ENCODE peak calls at places on chromosomes 3 and 15, in four cellular contexts. One of them, this sample, is unnamed.

GRCh38 chr3:77348244-77348855 is 308.5 kb downstream of the ROBO2 start:
- DNase-seq in right lobe of liver: no peak
- DNase-seq in sigmoid colon: no peak
- DNase-seq in body of pancreas: no peak
- DNase-seq in this sample: no peak

GRCh38 chr3:13746385-13746784 is 133.5 kb downstream of the WNT7A start:
- DNase-seq in right lobe of liver: no peak
- DNase-seq in body of pancreas: no peak
- DNase-seq in sigmoid colon: no peak
- DNase-seq in this sample: no peak

GRCh38 chr3:117399311-117400068 is 689.9 kb downstream of the TUSC7 start:
- DNase-seq in right lobe of liver: no peak
- DNase-seq in sigmoid colon: no peak
- DNase-seq in body of pancreas: no peak
- DNase-seq in this sample: no peak

GRCh38 chr3:53842436-53843194 is 3.6 kb downstream of the CHDH start:
- DNase-seq in body of pancreas: peak; percentile 94
- DNase-seq in sigmoid colon: no peak
- DNase-seq in right lobe of liver: peak; percentile 84
- DNase-seq in this sample: no peak

GRCh38 chr3:187084580-187084979 is 54.7 kb downstream of the RPL39L start:
- DNase-seq in right lobe of liver: no peak
- DNase-seq in body of pancreas: no peak
- DNase-seq in sigmoid colon: no peak
- DNase-seq in this sample: no peak

GRCh38 chr15:63501256-63502089 is 2.9 kb upstream of the USP3 start:
- DNase-seq in right lobe of liver: peak; percentile 88
- DNase-seq in body of pancreas: peak; percentile 87
- DNase-seq in sigmoid colon: peak; percentile 97
- DNase-seq in this sample: peak; percentile 49

GRCh38 chr15:87681054-87681453 is 575.5 kb downstream of the NTRK3 start:
- DNase-seq in right lobe of liver: no peak
- DNase-seq in sigmoid colon: no peak
- DNase-seq in body of pancreas: no peak
- DNase-seq in this sample: no peak

GRCh38 chr3:34207826-34208225 is 409.4 kb downstream of the PDCD6IP start:
- DNase-seq in sigmoid colon: no peak
- DNase-seq in right lobe of liver: no peak
- DNase-seq in body of pancreas: no peak
- DNase-seq in this sample: no peak

GRCh38 chr3:186588619-186589018 is 18.1 kb downstream of the DNAJB11 start:
- DNase-seq in right lobe of liver: no peak
- DNase-seq in body of pancreas: no peak
- DNase-seq in sigmoid colon: no peak
- DNase-seq in this sample: no peak

GRCh38 chr3:187999821-188000220 is 154.1 kb upstream of the LPP start:
- DNase-seq in body of pancreas: no peak
- DNase-seq in right lobe of liver: no peak
- DNase-seq in sigmoid colon: no peak
- DNase-seq in this sample: no peak

GRCh38 chr15:37046876-37047614 is 53.3 kb downstream of the MEIS2 start:
- DNase-seq in body of pancreas: no peak
- DNase-seq in sigmoid colon: no peak
- DNase-seq in right lobe of liver: no peak
- DNase-seq in this sample: no peak

GRCh38 chr3:44030690-44031344 is 210.9 kb upstream of the TOPAZ1 start:
- DNase-seq in body of pancreas: no peak
- DNase-seq in right lobe of liver: no peak
- DNase-seq in sigmoid colon: no peak
- DNase-seq in this sample: no peak

GRCh38 chr15:90972133-90972532 is 17.4 kb downstream of the RCCD1 start:
- DNase-seq in sigmoid colon: no peak
- DNase-seq in body of pancreas: no peak
- DNase-seq in right lobe of liver: no peak
- DNase-seq in this sample: no peak
- TF ChIP-seq POLR2A in sigmoid colon: no peak
- TF ChIP-seq POLR2A in body of pancreas: no peak
- TF ChIP-seq POLR2A in right lobe of liver: no peak
- TF ChIP-seq POLR2A in this sample: no peak

DNA sequence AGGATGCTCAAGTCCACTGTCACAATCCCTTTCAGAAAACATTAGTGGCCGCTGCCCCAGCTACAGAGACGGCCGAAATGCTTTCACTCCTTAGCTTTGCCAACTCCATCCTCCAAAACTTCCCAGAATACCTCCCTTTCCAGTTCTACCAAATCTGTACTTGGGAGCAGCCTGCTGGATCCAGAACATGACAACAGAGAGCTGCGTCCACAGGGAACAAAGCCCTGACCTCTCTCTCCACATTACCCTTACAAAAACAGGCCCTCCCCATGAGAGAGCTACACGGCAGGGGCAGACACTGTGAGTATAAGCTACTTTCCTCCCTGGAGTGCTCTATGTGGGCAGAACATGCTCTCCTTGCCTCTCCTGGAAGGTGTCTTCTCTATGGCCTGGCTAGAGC is 6.3 kb downstream of the RBM15B start:
- DNase-seq in sigmoid colon: no peak
- DNase-seq in body of pancreas: no peak
- DNase-seq in right lobe of liver: no peak
- DNase-seq in this sample: no peak
- H3K4me1 ChIP-seq in sigmoid colon: peaks cover 23% of the 10 kb centered on the region
- H3K4me1 ChIP-seq in body of pancreas: peaks cover 36% of the 10 kb centered on the region
- H3K4me1 ChIP-seq in right lobe of liver: no peaks in the 10 kb centered on the region
- H3K4me1 ChIP-seq in this sample: peaks cover 25% of the 10 kb centered on the region

DNA sequence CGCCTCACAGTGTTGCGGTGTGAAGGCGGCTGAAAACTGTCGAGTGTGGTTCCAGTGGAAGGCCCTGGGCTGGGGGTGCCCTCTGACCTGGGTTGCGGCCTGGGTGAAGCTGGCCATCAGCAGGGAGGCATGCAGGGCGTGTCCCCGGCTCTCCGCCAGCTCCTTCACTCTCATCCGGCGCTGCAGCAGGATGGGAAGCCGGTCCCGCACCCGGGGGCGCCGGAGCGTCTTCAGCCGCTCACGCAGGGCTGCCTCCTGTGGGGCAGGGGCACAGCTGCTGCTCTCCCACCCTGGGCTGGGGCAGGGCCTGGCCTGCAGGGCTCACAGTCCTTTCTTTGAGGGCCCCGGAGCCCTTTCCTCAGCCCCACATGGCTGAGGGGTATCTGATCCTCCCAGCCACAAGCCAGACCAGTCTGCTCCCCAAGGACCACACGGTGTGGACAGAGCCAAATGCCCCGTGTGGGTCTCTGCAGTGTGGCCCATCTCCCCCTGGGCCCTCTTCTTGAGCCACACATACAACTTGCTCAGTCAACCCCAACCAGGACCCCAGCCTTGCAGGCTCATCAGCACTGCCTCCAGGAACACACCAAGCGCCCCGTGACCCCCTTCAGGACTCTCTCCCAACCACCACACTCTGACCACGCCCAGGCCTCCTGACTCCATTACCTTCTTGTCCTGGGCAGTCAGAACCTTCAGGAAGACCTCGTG is 26.8 kb downstream of the SPTBN5 start:
- DNase-seq in sigmoid colon: no peak
- DNase-seq in right lobe of liver: no peak
- DNase-seq in body of pancreas: no peak
- DNase-seq in this sample: no peak
- TF ChIP-seq POLR2A in sigmoid colon: no peak
- TF ChIP-seq POLR2A in right lobe of liver: no peak
- TF ChIP-seq POLR2A in body of pancreas: no peak
- TF ChIP-seq POLR2A in this sample: no peak

DNA sequence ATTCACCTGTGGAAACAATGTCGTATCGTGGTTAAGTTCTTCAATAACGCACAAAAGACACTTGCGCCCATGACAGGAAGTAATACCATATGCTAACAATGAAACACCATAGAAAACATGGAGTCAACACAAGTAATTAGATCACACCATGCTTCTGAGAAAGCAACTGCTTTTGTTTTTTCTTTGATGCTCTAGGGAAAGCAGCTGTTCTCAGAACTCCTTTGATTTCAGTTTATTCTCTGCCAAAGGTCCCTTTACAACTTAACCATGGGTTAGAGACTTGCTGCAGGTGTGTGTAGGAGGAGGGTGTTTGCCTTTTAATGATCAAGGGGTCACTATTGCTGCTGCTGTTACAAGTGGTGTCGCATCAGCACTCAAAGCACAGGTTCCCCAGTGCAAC is 324.0 kb upstream of the SLCO3A1 start:
- DNase-seq in body of pancreas: no peak
- DNase-seq in right lobe of liver: no peak
- DNase-seq in sigmoid colon: no peak
- DNase-seq in this sample: no peak
- H3K4me1 ChIP-seq in body of pancreas: no peaks in the 10 kb centered on the region
- H3K4me1 ChIP-seq in right lobe of liver: no peaks in the 10 kb centered on the region
- H3K4me1 ChIP-seq in sigmoid colon: no peaks in the 10 kb centered on the region
- H3K4me1 ChIP-seq in this sample: peaks cover 13% of the 10 kb centered on the region

GRCh38 chr15:90264649-90265048 is 823 bp upstream of the NGRN start:
- DNase-seq in body of pancreas: no peak
- DNase-seq in sigmoid colon: no peak
- DNase-seq in right lobe of liver: peak; percentile 38
- DNase-seq in this sample: peak; percentile 60
- TF ChIP-seq POLR2A in body of pancreas: no peak
- TF ChIP-seq POLR2A in sigmoid colon: no peak
- TF ChIP-seq POLR2A in right lobe of liver: peak; percentile 50
- TF ChIP-seq POLR2A in this sample: no peak

GRCh38 chr3:64954995-64955636 is 267.3 kb upstream of the ADAMTS9 start:
- DNase-seq in sigmoid colon: no peak
- DNase-seq in right lobe of liver: no peak
- DNase-seq in body of pancreas: peak; percentile 45
- DNase-seq in this sample: no peak

GRCh38 chr3:64957639-64958038 is 269.8 kb upstream of the ADAMTS9 start:
- DNase-seq in sigmoid colon: no peak
- DNase-seq in right lobe of liver: no peak
- DNase-seq in body of pancreas: no peak
- DNase-seq in this sample: no peak

GRCh38 chr3:64958187-64958586 is 270.4 kb upstream of the ADAMTS9 start:
- DNase-seq in right lobe of liver: no peak
- DNase-seq in sigmoid colon: no peak
- DNase-seq in body of pancreas: no peak
- DNase-seq in this sample: no peak

DNA sequence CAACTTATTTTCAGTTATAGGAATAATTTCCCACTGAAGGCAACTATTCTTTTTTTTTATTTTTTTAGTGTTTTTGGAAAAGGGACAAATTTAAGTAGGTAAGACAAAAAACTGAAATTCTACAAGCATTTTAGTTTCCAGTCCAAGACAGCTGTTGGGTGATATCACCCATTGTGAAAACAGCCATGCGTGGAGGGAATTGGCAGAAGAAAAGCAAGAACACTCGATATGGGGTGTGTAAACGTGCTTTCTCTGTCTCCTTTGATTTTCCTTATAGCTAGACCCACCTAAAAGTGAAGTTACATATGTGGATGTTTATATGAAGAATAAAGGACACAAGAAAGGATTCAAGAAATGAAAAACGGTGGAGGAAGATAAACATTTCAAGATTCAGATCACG is 268.8 kb upstream of the ADAMTS9 start:
- DNase-seq in right lobe of liver: no peak
- DNase-seq in body of pancreas: no peak
- DNase-seq in sigmoid colon: no peak
- DNase-seq in this sample: no peak
- H3K4me1 ChIP-seq in right lobe of liver: no peaks in the 10 kb centered on the region
- H3K4me1 ChIP-seq in body of pancreas: peaks cover 12% of the 10 kb centered on the region
- H3K4me1 ChIP-seq in sigmoid colon: peaks cover 11% of the 10 kb centered on the region
- H3K4me1 ChIP-seq in this sample: peaks cover 22% of the 10 kb centered on the region

GRCh38 chr15:59453474-59454215 is 15.7 kb downstream of the FAM81A start:
- DNase-seq in right lobe of liver: no peak
- DNase-seq in body of pancreas: no peak
- DNase-seq in sigmoid colon: no peak
- DNase-seq in this sample: no peak
- TF ChIP-seq POLR2A in right lobe of liver: no peak
- TF ChIP-seq POLR2A in body of pancreas: no peak
- TF ChIP-seq POLR2A in sigmoid colon: no peak
- TF ChIP-seq POLR2A in this sample: no peak

GRCh38 chr15:79164043-79164442 is 73.5 kb upstream of the RASGRF1 start:
- DNase-seq in right lobe of liver: no peak
- DNase-seq in sigmoid colon: no peak
- DNase-seq in body of pancreas: no peak
- DNase-seq in this sample: no peak
- H3K4me1 ChIP-seq in right lobe of liver: no peaks in the 10 kb centered on the region
- H3K4me1 ChIP-seq in sigmoid colon: no peaks in the 10 kb centered on the region
- H3K4me1 ChIP-seq in body of pancreas: no peaks in the 10 kb centered on the region
- H3K4me1 ChIP-seq in this sample: no peaks in the 10 kb centered on the region

This sample was measured in gastrocnemius medialis.